ENCODE peak calls at places on chromosomes 16 and 17, in nine cellular contexts. One of them, this sample, is unnamed.
A peak's percentile ranks its signal among the peaks of the same experiment; 100 is the strongest.

GRCh38 chr16:27475561-27475960 is 73.6 kb downstream of the IL21R start:
- DNase-seq in PC-3: peak; percentile 31
- DNase-seq in endothelial cell of umbilical vein: peak; percentile 74
- DNase-seq in GM06990: no peak
- DNase-seq in aorta: peak; percentile 46
- DNase-seq in naive thymus-derived CD4-positive, alpha-beta T cell: no peak
- DNase-seq in lower lobe of right lung: no peak
- DNase-seq in uterus: no peak
- DNase-seq in psoas muscle: no peak
- DNase-seq in this sample: no peak

GRCh38 chr16:10362077-10362863 is 23.6 kb upstream of the ATF7IP2 start:
- DNase-seq in uterus: no peak
- DNase-seq in lower lobe of right lung: no peak
- DNase-seq in aorta: no peak
- DNase-seq in endothelial cell of umbilical vein: no peak
- DNase-seq in naive thymus-derived CD4-positive, alpha-beta T cell: no peak
- DNase-seq in GM06990: peak; percentile 33
- DNase-seq in PC-3: no peak
- DNase-seq in psoas muscle: no peak
- DNase-seq in this sample: no peak

GRCh38 chr17:75864448-75864871 is 9.3 kb upstream of the WBP2 start:
- DNase-seq in aorta: peak; percentile 70
- DNase-seq in uterus: peak; percentile 79
- DNase-seq in psoas muscle: peak; percentile 86
- DNase-seq in GM06990: peak; percentile 80
- DNase-seq in lower lobe of right lung: peak; percentile 64
- DNase-seq in endothelial cell of umbilical vein: no peak
- DNase-seq in naive thymus-derived CD4-positive, alpha-beta T cell: peak; percentile 54
- DNase-seq in PC-3: no peak
- DNase-seq in this sample: peak; percentile 87

GRCh38 chr17:41871789-41872188 is 6.6 kb upstream of the KLHL11 start:
- DNase-seq in lower lobe of right lung: no peak
- DNase-seq in PC-3: no peak
- DNase-seq in endothelial cell of umbilical vein: no peak
- DNase-seq in GM06990: no peak
- DNase-seq in naive thymus-derived CD4-positive, alpha-beta T cell: no peak
- DNase-seq in uterus: no peak
- DNase-seq in psoas muscle: peak; percentile 44
- DNase-seq in aorta: no peak
- DNase-seq in this sample: no peak

GRCh38 chr17:76529224-76529642 is 8.3 kb downstream of the CYGB start:
- DNase-seq in PC-3: peak; percentile 70
- DNase-seq in aorta: peak; percentile 90
- DNase-seq in naive thymus-derived CD4-positive, alpha-beta T cell: no peak
- DNase-seq in GM06990: peak; percentile 35
- DNase-seq in psoas muscle: peak; percentile 92
- DNase-seq in uterus: peak; percentile 88
- DNase-seq in lower lobe of right lung: peak; percentile 80
- DNase-seq in endothelial cell of umbilical vein: peak; percentile 40
- DNase-seq in this sample: no peak

GRCh38 chr17:77723071-77723908 is 235.2 kb upstream of the TNRC6C start:
- DNase-seq in psoas muscle: no peak
- DNase-seq in GM06990: no peak
- DNase-seq in PC-3: no peak
- DNase-seq in lower lobe of right lung: no peak
- DNase-seq in naive thymus-derived CD4-positive, alpha-beta T cell: no peak
- DNase-seq in uterus: no peak
- DNase-seq in endothelial cell of umbilical vein: no peak
- DNase-seq in aorta: no peak
- DNase-seq in this sample: no peak

GRCh38 chr17:10119203-10120112 is 78.9 kb downstream of the GAS7 start:
- DNase-seq in naive thymus-derived CD4-positive, alpha-beta T cell: no peak
- DNase-seq in psoas muscle: no peak
- DNase-seq in uterus: no peak
- DNase-seq in PC-3: peak; percentile 90
- DNase-seq in endothelial cell of umbilical vein: no peak
- DNase-seq in GM06990: no peak
- DNase-seq in aorta: no peak
- DNase-seq in lower lobe of right lung: peak; percentile 81
- DNase-seq in this sample: peak; percentile 69

GRCh38 chr17:62876664-62877411 is 68.7 kb upstream of the MARCHF10 start:
- DNase-seq in psoas muscle: no peak
- DNase-seq in aorta: no peak
- DNase-seq in endothelial cell of umbilical vein: peak; percentile 77
- DNase-seq in lower lobe of right lung: no peak
- DNase-seq in PC-3: peak; percentile 83
- DNase-seq in naive thymus-derived CD4-positive, alpha-beta T cell: no peak
- DNase-seq in GM06990: no peak
- DNase-seq in uterus: no peak
- DNase-seq in this sample: no peak

GRCh38 chr17:41329279-41329925 is 13.9 kb upstream of the KRTAP17-1 start:
- DNase-seq in GM06990: no peak
- DNase-seq in lower lobe of right lung: no peak
- DNase-seq in naive thymus-derived CD4-positive, alpha-beta T cell: no peak
- DNase-seq in psoas muscle: no peak
- DNase-seq in PC-3: peak; percentile 69
- DNase-seq in aorta: peak; percentile 52
- DNase-seq in uterus: no peak
- DNase-seq in endothelial cell of umbilical vein: peak; percentile 44
- DNase-seq in this sample: peak; percentile 80

GRCh38 chr16:30977502-30977901 is 7.5 kb upstream of the HSD3B7 start:
- DNase-seq in PC-3: no peak
- DNase-seq in aorta: no peak
- DNase-seq in lower lobe of right lung: no peak
- DNase-seq in GM06990: no peak
- DNase-seq in endothelial cell of umbilical vein: no peak
- DNase-seq in uterus: no peak
- DNase-seq in psoas muscle: no peak
- DNase-seq in naive thymus-derived CD4-positive, alpha-beta T cell: no peak
- DNase-seq in this sample: peak; percentile 90

DNA sequence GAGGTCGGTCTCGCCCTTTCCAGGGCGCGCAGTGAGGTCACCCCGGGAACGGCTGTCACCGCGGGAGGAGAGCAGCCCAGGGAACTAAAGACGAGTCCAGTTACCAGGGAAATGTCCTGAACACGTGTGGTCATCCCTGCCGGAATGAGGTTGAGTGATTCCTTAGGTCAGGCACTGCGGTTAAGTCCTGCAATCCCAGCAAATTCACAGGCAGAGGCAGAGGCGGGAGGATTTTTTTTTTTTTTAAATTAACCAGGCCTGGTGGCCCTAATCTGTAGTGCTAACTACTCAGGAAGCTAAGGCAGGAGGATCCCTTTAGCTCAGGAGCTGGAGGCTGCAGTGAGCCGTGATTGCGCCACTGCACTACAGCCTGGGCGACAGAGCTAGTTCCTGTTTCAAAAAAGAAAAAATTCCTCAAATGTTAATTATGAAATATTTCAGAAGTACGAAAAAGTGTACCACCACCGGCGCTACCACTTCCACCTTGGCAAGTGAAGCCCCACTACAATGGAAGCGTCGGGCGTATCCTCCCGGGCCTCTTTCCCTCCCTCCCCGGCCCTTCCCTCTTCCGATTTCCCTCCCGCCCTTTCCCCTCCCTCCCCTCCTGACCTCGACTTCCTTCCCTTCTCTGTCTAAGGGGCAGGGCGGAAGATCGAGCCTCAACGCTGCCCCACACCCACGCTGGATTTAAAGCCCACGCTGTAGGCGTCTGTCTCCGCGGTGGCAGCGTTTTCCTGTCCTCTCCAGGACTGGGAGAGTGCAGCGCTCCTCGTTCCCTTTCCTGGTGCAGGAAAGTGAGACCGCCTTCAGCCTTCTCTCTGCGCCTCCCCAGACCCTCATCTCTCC is 27.3 kb downstream of the SLFN11 start:
- DNase-seq in psoas muscle: peak; percentile 83
- DNase-seq in uterus: peak; percentile 51
- DNase-seq in lower lobe of right lung: peak; percentile 85
- DNase-seq in naive thymus-derived CD4-positive, alpha-beta T cell: peak; percentile 38
- DNase-seq in aorta: peak; percentile 89
- DNase-seq in PC-3: no peak
- DNase-seq in GM06990: no peak
- DNase-seq in endothelial cell of umbilical vein: peak; percentile 45
- DNase-seq in this sample: peak; percentile 69
- H3K4me3 ChIP-seq in psoas muscle: peak overlapping the region; percentile 62
- H3K4me3 ChIP-seq in uterus: peak overlapping the region; percentile 14
- H3K4me3 ChIP-seq in lower lobe of right lung: peak overlapping the region; percentile 55
- H3K4me3 ChIP-seq in naive thymus-derived CD4-positive, alpha-beta T cell: peak overlapping the region; percentile 65
- H3K4me3 ChIP-seq in aorta: peak overlapping the region; percentile 38
- H3K4me3 ChIP-seq in PC-3: no peak overlapping the region
- H3K4me3 ChIP-seq in GM06990: peak overlapping the region; percentile 53
- H3K4me3 ChIP-seq in endothelial cell of umbilical vein: peak overlapping the region; percentile 46
- H3K4me3 ChIP-seq in this sample: peak overlapping the region; percentile 64

DNA sequence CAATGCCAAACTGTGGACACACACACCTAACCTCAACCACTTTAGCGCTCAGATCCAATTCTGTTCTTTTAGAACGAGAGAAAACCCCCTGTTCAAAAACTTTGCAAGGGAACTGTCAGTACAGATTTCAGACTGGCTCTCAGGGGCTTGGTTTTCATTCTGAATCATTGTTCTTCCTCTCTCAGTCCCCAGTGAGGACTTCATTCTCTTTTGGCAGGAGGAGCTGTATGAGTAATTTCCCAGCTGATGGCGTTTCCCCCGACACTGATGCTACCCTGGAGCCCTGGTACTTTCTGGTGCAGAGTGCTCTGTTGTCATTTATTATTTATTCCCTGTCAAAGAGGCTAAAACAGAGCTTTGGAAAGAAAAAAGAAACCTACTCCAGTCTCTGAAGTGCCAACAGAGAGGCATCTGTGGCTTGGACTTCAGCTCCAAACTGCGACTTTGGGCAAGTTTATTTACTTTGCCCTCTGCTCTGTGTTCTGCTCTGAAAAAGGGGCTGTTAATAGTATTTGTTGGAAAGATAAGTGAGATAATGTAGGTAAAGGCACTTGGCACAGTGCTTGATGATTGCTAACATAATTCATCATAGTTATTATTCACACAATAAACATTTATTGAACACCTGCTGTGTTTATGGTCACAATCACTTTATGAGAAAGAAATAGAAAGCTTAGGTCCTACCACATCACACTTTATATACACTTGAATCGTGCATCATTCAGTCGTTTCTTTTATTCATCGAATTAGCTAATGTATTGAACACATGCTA is 28.3 kb downstream of the ETV4 start:
- DNase-seq in endothelial cell of umbilical vein: peak; percentile 72
- DNase-seq in naive thymus-derived CD4-positive, alpha-beta T cell: no peak
- DNase-seq in lower lobe of right lung: no peak
- DNase-seq in PC-3: peak; percentile 64
- DNase-seq in psoas muscle: no peak
- DNase-seq in GM06990: peak; percentile 38
- DNase-seq in uterus: no peak
- DNase-seq in aorta: no peak
- DNase-seq in this sample: no peak
- H3K36me3 ChIP-seq in endothelial cell of umbilical vein: peaks cover 23% of the 10 kb centered on the region
- H3K36me3 ChIP-seq in naive thymus-derived CD4-positive, alpha-beta T cell: peaks cover 22% of the 10 kb centered on the region
- H3K36me3 ChIP-seq in lower lobe of right lung: peaks cover 100% of the 10 kb centered on the region
- H3K36me3 ChIP-seq in PC-3: peaks cover 21% of the 10 kb centered on the region
- H3K36me3 ChIP-seq in psoas muscle: peaks cover 92% of the 10 kb centered on the region
- H3K36me3 ChIP-seq in GM06990: peaks cover 16% of the 10 kb centered on the region
- H3K36me3 ChIP-seq in uterus: no peaks in the 10 kb centered on the region
- H3K36me3 ChIP-seq in aorta: peaks cover 7% of the 10 kb centered on the region
- H3K36me3 ChIP-seq in this sample: peaks cover 30% of the 10 kb centered on the region

GRCh38 chr17:74431568-74432483 is at the start of gene GPRC5C:
- DNase-seq in uterus: peak; percentile 79
- DNase-seq in naive thymus-derived CD4-positive, alpha-beta T cell: peak; percentile 64
- DNase-seq in GM06990: peak; percentile 63
- DNase-seq in psoas muscle: peak; percentile 87
- DNase-seq in lower lobe of right lung: peak; percentile 89
- DNase-seq in PC-3: peak; percentile 97
- DNase-seq in endothelial cell of umbilical vein: no peak
- DNase-seq in aorta: peak; percentile 83
- DNase-seq in this sample: peak; percentile 95

GRCh38 chr17:74429604-74430384 is 2.1 kb upstream of the GPRC5C start:
- DNase-seq in PC-3: peak; percentile 28
- DNase-seq in GM06990: no peak
- DNase-seq in uterus: no peak
- DNase-seq in endothelial cell of umbilical vein: no peak
- DNase-seq in aorta: peak; percentile 57
- DNase-seq in psoas muscle: peak; percentile 83
- DNase-seq in naive thymus-derived CD4-positive, alpha-beta T cell: no peak
- DNase-seq in lower lobe of right lung: peak; percentile 75
- DNase-seq in this sample: peak; percentile 76

GRCh38 chr17:74430385-74430705 is 1.5 kb upstream of the GPRC5C start:
- DNase-seq in GM06990: no peak
- DNase-seq in PC-3: no peak
- DNase-seq in naive thymus-derived CD4-positive, alpha-beta T cell: no peak
- DNase-seq in aorta: no peak
- DNase-seq in psoas muscle: no peak
- DNase-seq in lower lobe of right lung: no peak
- DNase-seq in endothelial cell of umbilical vein: no peak
- DNase-seq in uterus: no peak
- DNase-seq in this sample: no peak

GRCh38 chr17:74432484-74433391 is 850 bp downstream of the GPRC5C start:
- DNase-seq in naive thymus-derived CD4-positive, alpha-beta T cell: no peak
- DNase-seq in lower lobe of right lung: no peak
- DNase-seq in aorta: no peak
- DNase-seq in GM06990: no peak
- DNase-seq in PC-3: peak; percentile 15
- DNase-seq in endothelial cell of umbilical vein: no peak
- DNase-seq in psoas muscle: no peak
- DNase-seq in uterus: no peak
- DNase-seq in this sample: peak; percentile 90

GRCh38 chr17:74430706-74431567 is 951 bp upstream of the GPRC5C start:
- DNase-seq in naive thymus-derived CD4-positive, alpha-beta T cell: peak; percentile 37
- DNase-seq in uterus: peak; percentile 91
- DNase-seq in lower lobe of right lung: peak; percentile 90
- DNase-seq in PC-3: peak; percentile 97
- DNase-seq in psoas muscle: peak; percentile 97
- DNase-seq in GM06990: peak; percentile 72
- DNase-seq in aorta: peak; percentile 89
- DNase-seq in endothelial cell of umbilical vein: no peak
- DNase-seq in this sample: peak; percentile 89
- H3K4me3 ChIP-seq in naive thymus-derived CD4-positive, alpha-beta T cell: no peak overlapping the region
- H3K4me3 ChIP-seq in uterus: peak overlapping the region; percentile 41
- H3K4me3 ChIP-seq in lower lobe of right lung: peak overlapping the region; percentile 67
- H3K4me3 ChIP-seq in PC-3: peak overlapping the region; percentile 80
- H3K4me3 ChIP-seq in psoas muscle: peak overlapping the region; percentile 90
- H3K4me3 ChIP-seq in GM06990: peak overlapping the region; percentile 16
- H3K4me3 ChIP-seq in aorta: peak overlapping the region; percentile 84
- H3K4me3 ChIP-seq in endothelial cell of umbilical vein: no peak overlapping the region
- H3K4me3 ChIP-seq in this sample: peak overlapping the region; percentile 78

DNA sequence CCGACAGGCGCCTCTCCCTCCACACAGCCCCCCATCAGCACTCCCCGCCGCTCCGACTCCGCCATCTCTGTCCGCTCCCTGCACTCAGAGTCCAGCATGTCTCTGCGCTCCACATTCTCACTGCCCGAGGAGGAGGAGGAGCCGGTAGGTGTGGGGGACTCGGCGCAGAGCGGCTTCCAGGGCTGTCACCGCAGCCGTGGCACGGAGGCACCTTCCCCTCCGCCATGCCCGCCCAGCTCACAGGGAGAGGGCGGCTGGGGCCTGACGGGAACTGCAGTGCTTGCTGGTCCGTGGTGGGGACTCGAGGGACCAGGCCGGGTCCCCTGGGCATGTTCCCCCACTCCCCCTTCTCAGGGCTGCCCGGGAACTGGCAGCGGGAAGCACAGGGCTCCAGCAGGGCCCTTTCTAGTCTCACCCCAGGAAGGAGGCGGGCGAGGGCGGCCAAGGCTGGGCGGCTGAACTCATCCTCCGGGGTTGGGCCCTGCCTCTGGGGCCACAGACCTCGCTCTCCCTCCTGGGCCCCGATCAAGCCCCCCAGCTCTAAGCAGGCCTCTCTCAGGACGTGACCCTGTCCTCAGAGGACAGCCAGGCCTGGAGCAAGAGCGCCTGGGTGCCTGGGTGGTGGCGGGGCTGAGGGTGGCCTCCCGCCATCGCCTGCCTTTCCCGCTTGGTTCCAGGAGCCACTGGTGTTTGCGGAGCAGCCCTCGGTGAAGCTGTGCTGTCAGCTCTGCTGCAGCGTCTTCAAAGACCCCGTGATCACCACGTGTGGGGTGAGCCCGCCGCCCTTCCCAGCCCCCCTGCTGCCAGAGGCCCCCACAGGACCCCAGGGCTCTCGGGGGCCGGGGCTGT is 15.2 kb downstream of the TRAF7 start:
- DNase-seq in endothelial cell of umbilical vein: peak; percentile 51
- DNase-seq in lower lobe of right lung: no peak
- DNase-seq in aorta: no peak
- DNase-seq in uterus: no peak
- DNase-seq in psoas muscle: no peak
- DNase-seq in PC-3: no peak
- DNase-seq in naive thymus-derived CD4-positive, alpha-beta T cell: no peak
- DNase-seq in GM06990: no peak
- DNase-seq in this sample: no peak
- H3K36me3 ChIP-seq in endothelial cell of umbilical vein: peaks cover 19% of the 10 kb centered on the region
- H3K36me3 ChIP-seq in lower lobe of right lung: peaks cover 90% of the 10 kb centered on the region
- H3K36me3 ChIP-seq in aorta: no peaks in the 10 kb centered on the region
- H3K36me3 ChIP-seq in uterus: no peaks in the 10 kb centered on the region
- H3K36me3 ChIP-seq in psoas muscle: peaks cover 81% of the 10 kb centered on the region
- H3K36me3 ChIP-seq in PC-3: no peaks in the 10 kb centered on the region
- H3K36me3 ChIP-seq in naive thymus-derived CD4-positive, alpha-beta T cell: no peaks in the 10 kb centered on the region
- H3K36me3 ChIP-seq in GM06990: peaks cover 33% of the 10 kb centered on the region
- H3K36me3 ChIP-seq in this sample: peaks cover 20% of the 10 kb centered on the region

This sample was measured in H7.